ENCODE peak calls at places on chromosomes 2 and 18, in five cellular contexts. One of them, this sample, is unnamed.

GRCh38 chr18:62069556-62069955 is 117.3 kb downstream of the PIGN start:
- DNase-seq in lower leg skin: no peak
- DNase-seq in IMR-90: peak
- DNase-seq in brain pericyte: no peak
- DNase-seq in stimulated activated CD4-positive, alpha-beta T cell treated with anti-CD3 and anti-CD28 coated beads, Interleukin-12 subunit alpha, Interleukin-12 subunit beta, amount 100 ng/mL, for 4 hours: no peak
- DNase-seq in this sample: no peak

GRCh38 chr2:201580486-201580885 is 62.8 kb downstream of the TMEM237 start:
- DNase-seq in IMR-90: peak
- DNase-seq in brain pericyte: peak
- DNase-seq in lower leg skin: no peak
- DNase-seq in stimulated activated CD4-positive, alpha-beta T cell treated with anti-CD3 and anti-CD28 coated beads, Interleukin-12 subunit alpha, Interleukin-12 subunit beta, amount 100 ng/mL, for 4 hours: no peak
- DNase-seq in this sample: no peak

GRCh38 chr18:45012286-45012685 is 331.6 kb downstream of the SETBP1 start:
- DNase-seq in IMR-90: no peak
- DNase-seq in lower leg skin: no peak
- DNase-seq in brain pericyte: no peak
- DNase-seq in stimulated activated CD4-positive, alpha-beta T cell treated with anti-CD3 and anti-CD28 coated beads, Interleukin-12 subunit alpha, Interleukin-12 subunit beta, amount 100 ng/mL, for 4 hours: no peak
- DNase-seq in this sample: no peak

GRCh38 chr2:191618789-191619185 is 59.1 kb upstream of the NABP1 start:
- DNase-seq in lower leg skin: no peak
- DNase-seq in brain pericyte: no peak
- DNase-seq in IMR-90: no peak
- DNase-seq in stimulated activated CD4-positive, alpha-beta T cell treated with anti-CD3 and anti-CD28 coated beads, Interleukin-12 subunit alpha, Interleukin-12 subunit beta, amount 100 ng/mL, for 4 hours: no peak
- DNase-seq in this sample: no peak

GRCh38 chr18:63775166-63775730 is at the start of gene SERPINB7:
- DNase-seq in IMR-90: peak
- DNase-seq in stimulated activated CD4-positive, alpha-beta T cell treated with anti-CD3 and anti-CD28 coated beads, Interleukin-12 subunit alpha, Interleukin-12 subunit beta, amount 100 ng/mL, for 4 hours: no peak
- DNase-seq in lower leg skin: no peak
- DNase-seq in brain pericyte: no peak
- DNase-seq in this sample: no peak

GRCh38 chr2:189360861-189361260 is 80.4 kb upstream of the WDR75 start:
- DNase-seq in lower leg skin: no peak
- DNase-seq in brain pericyte: no peak
- DNase-seq in stimulated activated CD4-positive, alpha-beta T cell treated with anti-CD3 and anti-CD28 coated beads, Interleukin-12 subunit alpha, Interleukin-12 subunit beta, amount 100 ng/mL, for 4 hours: no peak
- DNase-seq in IMR-90: no peak
- DNase-seq in this sample: no peak

GRCh38 chr2:119431155-119431975 is at the start of gene TMEM37:
- DNase-seq in lower leg skin: no peak
- DNase-seq in IMR-90: peak
- DNase-seq in stimulated activated CD4-positive, alpha-beta T cell treated with anti-CD3 and anti-CD28 coated beads, Interleukin-12 subunit alpha, Interleukin-12 subunit beta, amount 100 ng/mL, for 4 hours: peak
- DNase-seq in brain pericyte: no peak
- DNase-seq in this sample: peak

GRCh38 chr2:210323003-210323402 is 8.0 kb upstream of the MYL1 start:
- DNase-seq in lower leg skin: no peak
- DNase-seq in stimulated activated CD4-positive, alpha-beta T cell treated with anti-CD3 and anti-CD28 coated beads, Interleukin-12 subunit alpha, Interleukin-12 subunit beta, amount 100 ng/mL, for 4 hours: no peak
- DNase-seq in brain pericyte: no peak
- DNase-seq in IMR-90: no peak
- DNase-seq in this sample: no peak

GRCh38 chr2:183996825-183997823 is 601.2 kb upstream of the ZNF804A start:
- DNase-seq in brain pericyte: peak
- DNase-seq in IMR-90: no peak
- DNase-seq in lower leg skin: no peak
- DNase-seq in stimulated activated CD4-positive, alpha-beta T cell treated with anti-CD3 and anti-CD28 coated beads, Interleukin-12 subunit alpha, Interleukin-12 subunit beta, amount 100 ng/mL, for 4 hours: no peak
- DNase-seq in this sample: no peak

GRCh38 chr2:27738349-27739057 is 33.0 kb upstream of the MRPL33 start:
- DNase-seq in stimulated activated CD4-positive, alpha-beta T cell treated with anti-CD3 and anti-CD28 coated beads, Interleukin-12 subunit alpha, Interleukin-12 subunit beta, amount 100 ng/mL, for 4 hours: no peak
- DNase-seq in brain pericyte: no peak
- DNase-seq in lower leg skin: no peak
- DNase-seq in IMR-90: no peak
- DNase-seq in this sample: no peak

GRCh38 chr2:231925303-231926179 is 655 bp downstream of the NPPC start:
- DNase-seq in lower leg skin: peak
- DNase-seq in IMR-90: peak
- DNase-seq in brain pericyte: no peak
- DNase-seq in stimulated activated CD4-positive, alpha-beta T cell treated with anti-CD3 and anti-CD28 coated beads, Interleukin-12 subunit alpha, Interleukin-12 subunit beta, amount 100 ng/mL, for 4 hours: peak
- DNase-seq in this sample: peak

GRCh38 chr2:12465631-12466135 is 251.1 kb upstream of the TRIB2 start:
- DNase-seq in IMR-90: no peak
- DNase-seq in brain pericyte: no peak
- DNase-seq in lower leg skin: no peak
- DNase-seq in stimulated activated CD4-positive, alpha-beta T cell treated with anti-CD3 and anti-CD28 coated beads, Interleukin-12 subunit alpha, Interleukin-12 subunit beta, amount 100 ng/mL, for 4 hours: no peak
- DNase-seq in this sample: no peak

This sample was measured in GM12892.